ENCODE peak calls at places on chromosomes 4 and X, in eight cellular contexts. U is HepG2, Z is upper lobe of left lung, S is sigmoid colon, M is transverse colon, R is K562, T is HCT116, E is stomach. W is an unnamed sample. For H3K4me1, the result is how much of the 10 kb centered on the place peaks cover.

GRCh38 chr4:123398803-123399637 is 2.4 kb downstream of the SPRY1 start:
- DNase-seq in R (no peak), E (peak), U (peak), M (peak), T (peak), Z (peak), S (peak), W (peak)

GRCh38 chrX:53263597-53264094 is 17.7 kb downstream of the IQSEC2 start:
- DNase-seq in R (peak), U (no peak), M (no peak), S (no peak), Z (no peak), E (no peak), T (peak), W (no peak)

GRCh38 chr4:105902550-105903262 is 7.4 kb downstream of the NPNT start:
- DNase-seq in T (no peak), S (no peak), U (no peak), R (no peak), Z (no peak), E (no peak), M (no peak), W (no peak)

GRCh38 chr4:143253156-143253555 is 68.4 kb downstream of the USP38 start:
- DNase-seq in T (no peak), M (no peak), R (no peak), E (no peak), Z (no peak), U (no peak), S (no peak), W (no peak)

GRCh38 chr4:131054489-131055019 is 1958.6 kb downstream of the C4orf33 start:
- DNase-seq in Z (no peak), U (no peak), E (no peak), T (peak), M (no peak), S (no peak), R (no peak), W (no peak)

GRCh38 chr4:182578402-182578801 is 335.2 kb downstream of the TENM3 start:
- DNase-seq in E (no peak), M (no peak), T (peak), S (no peak), Z (no peak), U (no peak), R (no peak), W (no peak)

GRCh38 chr4:41216294-41217019 is 2.1 kb upstream of the APBB2 start:
- DNase-seq in Z (peak), S (peak), R (peak), U (peak), M (peak), T (peak), E (peak), W (peak)

GRCh38 chrX:37711991-37712390 is 26.4 kb downstream of the XK start:
- DNase-seq in S (no peak), Z (no peak), T (no peak), U (no peak), M (no peak), R (no peak), E (no peak), W (no peak)

GRCh38 chr4:22607382-22607781 is 85.4 kb upstream of the GBA3 start:
- DNase-seq in Z (no peak), E (peak), T (peak), S (peak), U (peak), M (peak), R (no peak), W (no peak)

DNA sequence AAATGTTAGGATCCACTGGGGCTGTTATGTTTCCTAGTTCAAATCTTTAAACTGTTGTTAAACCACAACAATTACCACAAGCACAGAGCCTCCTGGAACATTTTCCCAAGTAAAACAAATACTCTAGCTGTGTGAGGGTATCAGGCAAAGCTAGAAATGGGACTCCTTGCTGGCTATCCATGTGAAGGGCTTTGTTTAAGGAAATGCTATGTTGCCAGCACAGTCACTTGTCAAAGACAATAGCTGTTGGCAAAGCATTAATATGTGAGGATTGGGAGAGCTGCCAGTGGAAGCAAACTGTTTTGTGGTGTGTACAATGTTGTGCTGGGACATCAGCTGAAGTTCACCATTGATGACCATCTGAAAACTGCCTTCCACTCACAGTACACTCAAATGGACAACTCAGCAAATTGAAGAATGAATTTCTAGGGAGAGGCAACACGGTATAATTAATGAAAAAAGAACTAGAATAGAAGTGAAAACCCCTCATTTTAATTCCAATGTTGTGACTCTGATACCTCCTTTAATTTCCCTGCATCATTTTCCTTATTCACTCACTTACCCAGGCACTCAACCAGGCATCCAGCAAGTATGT is 100.8 kb downstream of the ANXA3 start:
- DNase-seq in U (no peak), T (no peak), Z (no peak), R (no peak), E (no peak), S (no peak), M (no peak), W (no peak)
- H3K4me1 ChIP-seq in U (under half), T (under half), Z (under half), R (half or more), E (under half), S (under half), M (under half), W (half or more)

DNA sequence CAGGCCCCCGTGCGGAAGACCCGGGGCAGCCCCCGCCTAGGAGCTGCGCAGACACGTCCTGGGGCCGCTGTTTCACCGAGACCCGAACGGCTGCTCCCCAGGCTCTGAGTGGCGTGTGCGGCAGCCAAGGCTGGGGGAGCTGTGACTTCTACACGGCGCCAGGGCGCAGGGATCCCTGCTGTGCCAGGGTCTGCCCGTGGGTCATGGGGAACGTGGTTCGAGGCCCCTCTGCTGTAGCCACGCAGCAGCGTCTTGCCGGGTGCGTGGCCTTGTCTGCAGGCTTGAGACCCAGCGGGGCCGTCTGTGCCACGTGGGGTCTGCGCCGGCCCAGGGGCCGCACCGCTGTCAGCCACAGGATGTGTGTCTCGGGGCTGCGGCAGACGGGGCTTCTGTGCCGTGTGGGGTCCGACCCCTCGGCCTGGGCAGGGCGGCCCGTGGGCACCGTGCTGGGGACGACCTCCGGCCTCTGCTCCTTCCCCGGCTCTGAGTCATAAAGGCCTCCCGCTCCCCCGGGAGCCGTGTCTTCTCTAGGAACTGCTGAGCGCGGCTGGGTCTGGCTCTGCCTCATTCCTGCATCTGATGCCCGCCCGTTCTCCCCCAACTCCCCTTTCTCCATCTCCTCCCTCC is 12.7 kb upstream of the GTPBP6 start:
- DNase-seq in M (no peak), T (no peak), E (no peak), Z (peak), S (peak), U (no peak), R (no peak), W (peak)
- TF ChIP-seq POLR2AphosphoS5 in M (no peak), T (no peak), E (no peak), Z (no peak), S (no peak), U (no peak), R (no peak), W (no peak)

GRCh38 chrX:57902633-57903032 is 7.6 kb downstream of the ZXDA start:
- DNase-seq in Z (no peak), S (no peak), U (no peak), R (no peak), E (no peak), T (no peak), M (no peak), W (no peak)

GRCh38 chrX:57899064-57899463 is 11.2 kb downstream of the ZXDA start:
- DNase-seq in M (no peak), E (no peak), Z (no peak), S (no peak), R (no peak), T (no peak), U (no peak), W (no peak)

GRCh38 chrX:57905141-57905540 is 5.1 kb downstream of the ZXDA start:
- DNase-seq in Z (no peak), M (no peak), U (no peak), T (no peak), E (no peak), S (no peak), R (no peak), W (no peak)

GRCh38 chrX:57904481-57904880 is 5.8 kb downstream of the ZXDA start:
- DNase-seq in Z (no peak), S (no peak), U (no peak), M (no peak), T (no peak), E (no peak), R (no peak), W (no peak)

GRCh38 chrX:57900961-57901360 is 9.3 kb downstream of the ZXDA start:
- DNase-seq in E (no peak), M (no peak), R (no peak), Z (no peak), T (no peak), U (no peak), S (no peak), W (no peak)
- H3K4me1 ChIP-seq in E (under half), M (under half), R (under half), Z (under half), T (under half), U (under half), S (under half), W (under half)

GRCh38 chr4:1644906-1645657 is 39.0 kb downstream of the FAM53A start:
- DNase-seq in S (peak), U (no peak), Z (peak), M (peak), T (no peak), E (peak), R (no peak), W (no peak)
- TF ChIP-seq POLR2AphosphoS5 in S (peak), U (no peak), Z (no peak), M (peak), T (no peak), E (peak), R (no peak), W (no peak)

GRCh38 chr4:82232891-82233290 is 140.9 kb downstream of the HNRNPD start:
- DNase-seq in M (no peak), Z (no peak), U (no peak), S (no peak), E (no peak), T (no peak), R (no peak), W (no peak)
- H3K4me1 ChIP-seq in M (under half), Z (under half), U (under half), S (under half), E (under half), T (under half), R (under half), W (under half)

GRCh38 chr4:77092832-77093800 is 17.3 kb upstream of the CCNI start:
- DNase-seq in U (no peak), T (no peak), R (no peak), S (no peak), E (no peak), Z (no peak), M (no peak), W (no peak)
- TF ChIP-seq POLR2AphosphoS5 in U (no peak), T (no peak), R (no peak), S (no peak), E (no peak), Z (no peak), M (no peak), W (no peak)

W was measured in suprapubic skin.